ENCODE peak calls at places on chromosomes 7 and 10, in seven cellular contexts. A, O, D, P, K, S and E are unnamed samples.
A peak's percentile ranks its signal among the peaks of the same experiment; 100 is the strongest.

GRCh38 chr7:105647591-105647990 is 66.3 kb upstream of the EFCAB10 start:
- DNase-seq in A (no peak), O (no peak), D (no peak), P (peak; percentile 12), K (no peak), S (no peak), E (no peak)

GRCh38 chr7:25314729-25315267 is 86.5 kb upstream of the NPVF start:
- DNase-seq in A (no peak), O (no peak), D (no peak), P (peak; percentile 30), K (no peak), S (no peak), E (no peak)

GRCh38 chr7:91310829-91311460 is 46.7 kb downstream of the FZD1 start:
- DNase-seq in A (peak; percentile 25), O (no peak), D (no peak), P (no peak), K (no peak), S (no peak), E (no peak)

GRCh38 chr7:49894543-49894942 is 121.1 kb downstream of the VWC2 start:
- DNase-seq in A (no peak), O (no peak), D (no peak), P (no peak), K (no peak), S (no peak), E (no peak)

GRCh38 chr10:29028486-29028885 is 260.4 kb upstream of the LYZL1 start:
- DNase-seq in A (no peak), O (no peak), D (no peak), P (no peak), K (no peak), S (no peak), E (no peak)

GRCh38 chr10:67788028-67788886 is 49.7 kb downstream of the DNAJC12 start:
- DNase-seq in A (peak; percentile 63), O (no peak), D (peak; percentile 84), P (peak; percentile 88), K (peak; percentile 92), S (peak; percentile 88), E (peak; percentile 80)

GRCh38 chr7:79452495-79453265 is 787 bp downstream of the MAGI2 start:
- DNase-seq in A (peak; percentile 12), O (peak; percentile 32), D (no peak), P (no peak), K (peak; percentile 36), S (peak; percentile 65), E (peak; percentile 67)

GRCh38 chr7:69412331-69413146 is 185.7 kb upstream of the AUTS2 start:
- DNase-seq in A (peak; percentile 50), O (no peak), D (peak; percentile 51), P (no peak), K (no peak), S (peak; percentile 55), E (no peak)

GRCh38 chr7:143381427-143382125 is 431 bp downstream of the ZYX start:
- DNase-seq in A (peak; percentile 85), O (no peak), D (no peak), P (peak; percentile 72), K (peak; percentile 28), S (peak; percentile 90), E (peak; percentile 83)

GRCh38 chr10:126946746-126947145 is 41.5 kb downstream of the DOCK1 start:
- DNase-seq in A (no peak), O (no peak), D (no peak), P (no peak), K (no peak), S (no peak), E (no peak)

GRCh38 chr7:57868771-57869483 is 418.9 kb downstream of the ZNF716 start:
- DNase-seq in A (peak; percentile 15), O (no peak), D (no peak), P (no peak), K (no peak), S (no peak), E (no peak)

GRCh38 chr10:60611291-60611747 is 167.0 kb upstream of the CDK1 start:
- DNase-seq in A (no peak), O (no peak), D (no peak), P (peak; percentile 10), K (peak; percentile 34), S (no peak), E (no peak)

GRCh38 chr10:30591249-30591670 is 38.3 kb downstream of the LYZL2 start:
- DNase-seq in A (no peak), O (peak; percentile 9), D (peak; percentile 64), P (peak; percentile 51), K (peak; percentile 52), S (no peak), E (no peak)

GRCh38 chr10:49741108-49741995 is 20.8 kb downstream of the OGDHL start:
- DNase-seq in A (no peak), O (no peak), D (no peak), P (no peak), K (no peak), S (peak; percentile 60), E (no peak)

GRCh38 chr10:125639846-125640245 is 43.1 kb downstream of the TEX36 start:
- DNase-seq in A (no peak), O (no peak), D (no peak), P (no peak), K (no peak), S (no peak), E (no peak)

GRCh38 chr10:77925795-77926565 is 575 bp downstream of the DLG5 start:
- DNase-seq in A (peak; percentile 54), O (peak; percentile 72), D (no peak), P (peak; percentile 69), K (peak; percentile 68), S (peak; percentile 80), E (peak; percentile 86)

GRCh38 chr10:131885391-131886165 is 15.2 kb upstream of the PPP2R2D start:
- DNase-seq in A (peak; percentile 77), O (peak; percentile 75), D (peak; percentile 10), P (peak; percentile 84), K (peak; percentile 88), S (peak; percentile 94), E (peak; percentile 91)

GRCh38 chr10:112304460-112304859 is 21.3 kb downstream of the TECTB start:
- DNase-seq in A (no peak), O (no peak), D (no peak), P (no peak), K (no peak), S (no peak), E (no peak)

GRCh38 chr7:514651-515598 is 4.7 kb downstream of the PDGFA start:
- DNase-seq in A (no peak), O (no peak), D (no peak), P (no peak), K (peak; percentile 73), S (no peak), E (no peak)

GRCh38 chr7:155000795-155001194 is 2.1 kb downstream of the PAXIP1 start:
- DNase-seq in A (no peak), O (no peak), D (peak; percentile 34), P (peak; percentile 31), K (no peak), S (no peak), E (no peak)
- TF ChIP-seq CTCF in A (no peak), O (no peak), D (peak; percentile 76), P (no peak), K (peak; percentile 63), S (no peak), E (no peak)

GRCh38 chr7:115630049-115630448 is 400.5 kb downstream of the TFEC start:
- DNase-seq in A (no peak), O (no peak), D (no peak), P (no peak), K (no peak), S (no peak), E (no peak)

GRCh38 chr7:115634633-115635032 is 395.9 kb downstream of the TFEC start:
- DNase-seq in A (no peak), O (no peak), D (no peak), P (peak; percentile 2), K (no peak), S (no peak), E (no peak)

GRCh38 chr7:115632636-115633035 is 397.9 kb downstream of the TFEC start:
- DNase-seq in A (no peak), O (no peak), D (no peak), P (no peak), K (no peak), S (no peak), E (no peak)

GRCh38 chr7:115635367-115635766 is 395.2 kb downstream of the TFEC start:
- DNase-seq in A (no peak), O (no peak), D (no peak), P (no peak), K (no peak), S (no peak), E (no peak)

GRCh38 chr7:115631782-115632181 is 398.8 kb downstream of the TFEC start:
- DNase-seq in A (no peak), O (no peak), D (no peak), P (no peak), K (no peak), S (no peak), E (no peak)
- TF ChIP-seq CTCF in A (no peak), O (no peak), D (no peak), P (no peak), K (peak; percentile 23), S (no peak), E (no peak)

DNA sequence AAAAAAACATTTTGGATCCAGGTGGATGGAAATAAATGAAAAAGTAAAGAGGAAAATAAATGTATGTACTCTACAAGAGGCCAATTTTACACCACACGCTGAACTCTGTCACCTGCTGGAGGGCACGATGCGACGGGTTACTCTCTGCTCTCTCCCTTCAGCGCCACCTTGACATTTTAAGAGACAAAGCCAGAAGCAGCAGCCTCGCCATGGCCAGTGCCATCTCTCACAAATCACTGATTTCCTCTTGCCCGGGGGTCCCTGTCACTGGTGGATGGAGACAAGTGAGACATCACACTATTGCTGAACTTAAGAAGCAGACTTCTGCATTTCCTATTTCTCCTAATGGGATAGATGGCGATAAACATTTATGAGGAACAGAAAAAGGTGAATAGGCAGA is 190.0 kb downstream of the ZMYND11 start:
- DNase-seq in A (no peak), O (no peak), D (no peak), P (no peak), K (no peak), S (no peak), E (peak; percentile 10)
- TF ChIP-seq CTCF in A (no peak), O (no peak), D (peak; percentile 13), P (no peak), K (no peak), S (no peak), E (no peak)

DNA sequence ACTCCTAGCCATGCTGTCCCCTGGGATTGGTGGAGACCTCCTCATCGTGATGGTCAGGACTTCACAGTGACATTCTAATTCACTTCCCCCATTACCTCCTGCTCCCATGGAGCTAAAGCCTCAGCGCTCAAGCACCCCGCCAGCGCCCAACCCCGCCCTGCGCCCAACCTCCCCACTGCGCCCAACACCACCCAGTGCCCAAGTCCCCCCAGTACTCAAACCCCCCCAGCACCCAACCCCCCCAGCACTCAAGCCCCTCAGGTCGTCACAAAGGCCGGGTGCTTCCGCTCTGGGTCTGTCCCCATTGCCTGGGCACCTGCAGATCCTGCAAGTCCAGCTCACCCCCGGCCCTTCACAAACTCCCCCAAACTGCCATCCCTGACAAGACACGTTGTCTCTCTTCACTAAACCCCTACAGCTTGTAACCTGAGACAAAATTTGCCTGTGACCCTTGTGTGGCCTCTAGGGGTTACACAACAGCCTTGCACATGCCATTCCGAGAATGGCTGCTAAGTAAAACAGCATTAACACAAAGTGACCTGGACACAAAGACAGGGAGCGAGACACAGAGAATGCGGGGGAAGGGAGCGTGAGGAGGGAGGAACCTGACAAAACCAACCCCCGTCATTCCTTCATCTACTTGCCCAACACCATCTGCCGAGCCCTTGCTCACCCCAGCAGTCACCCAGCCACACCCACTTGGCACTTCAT is 107.8 kb downstream of the ADARB2 start:
- DNase-seq in A (no peak), O (no peak), D (no peak), P (no peak), K (no peak), S (no peak), E (peak; percentile 36)
- TF ChIP-seq CTCF in A (no peak), O (no peak), D (no peak), P (no peak), K (peak; percentile 25), S (no peak), E (no peak)